ENCODE peak calls at places on chromosome 4, in four cellular contexts. J is GM12878, D is H1, K is HepG2. Z is an unnamed sample.

GRCh38 chr4:91963489-91963888 is 340.3 kb upstream of the GRID2 start:
- DNase-seq in J (no peak), D (no peak), K (no peak), Z (no peak)

GRCh38 chr4:54959656-54960055 is 165.7 kb downstream of the KDR start:
- DNase-seq in J (no peak), D (no peak), K (no peak), Z (no peak)

GRCh38 chr4:184329235-184330007 is 111.7 kb upstream of the ENPP6 start:
- DNase-seq in J (no peak), D (no peak), K (no peak), Z (no peak)

GRCh38 chr4:155972098-155972497 is 18.4 kb upstream of the CTSO start:
- DNase-seq in J (peak), D (no peak), K (no peak), Z (peak)

GRCh38 chr4:73341454-73341853 is 62.6 kb upstream of the ALB start:
- DNase-seq in J (peak), D (no peak), K (peak), Z (peak)

GRCh38 chr4:19721587-19721986 is 530.1 kb upstream of the SLIT2 start:
- DNase-seq in J (no peak), D (no peak), K (no peak), Z (no peak)

GRCh38 chr4:158519226-158519625 is 2.5 kb upstream of the RXFP1 start:
- DNase-seq in J (no peak), D (no peak), K (no peak), Z (no peak)

GRCh38 chr4:135123632-135124031 is 922.0 kb upstream of the PABPC4L start:
- DNase-seq in J (no peak), D (no peak), K (no peak), Z (no peak)

GRCh38 chr4:15063341-15063740 is 61.1 kb downstream of the CPEB2 start:
- DNase-seq in J (no peak), D (no peak), K (no peak), Z (no peak)

GRCh38 chr4:70623301-70623700 is 5.2 kb upstream of the ENAM start:
- DNase-seq in J (no peak), D (no peak), K (no peak), Z (no peak)

GRCh38 chr4:28209371-28209924 is 1348.8 kb downstream of the STIM2 start:
- DNase-seq in J (no peak), D (no peak), K (no peak), Z (no peak)

GRCh38 chr4:148445071-148445902 is 3.1 kb upstream of the NR3C2 start:
- DNase-seq in J (no peak), D (no peak), K (no peak), Z (peak)

GRCh38 chr4:73731968-73732610 is 8.3 kb upstream of the CXCL8 start:
- DNase-seq in J (no peak), D (no peak), K (no peak), Z (no peak)

GRCh38 chr4:76811604-76812412 is 86.1 kb downstream of the SOWAHB start:
- DNase-seq in J (no peak), D (no peak), K (no peak), Z (no peak)

GRCh38 chr4:33940281-33940680 is 2304.0 kb downstream of the ARAP2 start:
- DNase-seq in J (no peak), D (no peak), K (no peak), Z (no peak)

GRCh38 chr4:18209448-18209847 is 187.9 kb upstream of the LCORL start:
- DNase-seq in J (peak), D (no peak), K (no peak), Z (no peak)

GRCh38 chr4:6999172-7000086 is 43.7 kb upstream of the TADA2B start:
- DNase-seq in J (no peak), D (no peak), K (no peak), Z (peak)

GRCh38 chr4:145482209-145483021 is 762 bp downstream of the SMAD1 start:
- DNase-seq in J (peak), D (no peak), K (peak), Z (no peak)

GRCh38 chr4:38089961-38090360 is 129.8 kb downstream of the PTTG2 start:
- DNase-seq in J (no peak), D (no peak), K (no peak), Z (no peak)

GRCh38 chr4:119207051-119207450 is 5.5 kb upstream of the USP53 start:
- DNase-seq in J (no peak), D (no peak), K (no peak), Z (no peak)

GRCh38 chr4:152072886-152073285 is 312.1 kb upstream of the GATB start:
- DNase-seq in J (no peak), D (no peak), K (no peak), Z (no peak)

GRCh38 chr4:3643518-3644433 is 111.6 kb upstream of the LRPAP1 start:
- DNase-seq in J (no peak), D (no peak), K (no peak), Z (no peak)

GRCh38 chr4:22474636-22475310 is 41.1 kb downstream of the ADGRA3 start:
- DNase-seq in J (no peak), D (no peak), K (peak), Z (no peak)

GRCh38 chr4:131288441-131288840 is 1860.7 kb upstream of the PCDH10 start:
- DNase-seq in J (no peak), D (no peak), K (no peak), Z (no peak)

GRCh38 chr4:26753642-26754041 is 107.0 kb upstream of the STIM2 start:
- DNase-seq in J (no peak), D (no peak), K (no peak), Z (no peak)

GRCh38 chr4:6781561-6781960 is 966 bp upstream of the KIAA0232 start:
- DNase-seq in J (no peak), D (no peak), K (no peak), Z (no peak)

GRCh38 chr4:87717276-87718031 is 67.4 kb downstream of the DMP1 start:
- DNase-seq in J (no peak), D (no peak), K (no peak), Z (no peak)

GRCh38 chr4:119797238-119797894 is 168.8 kb upstream of the PDE5A start:
- DNase-seq in J (no peak), D (no peak), K (no peak), Z (no peak)

GRCh38 chr4:26081795-26082498 is 167.9 kb downstream of the SMIM20 start:
- DNase-seq in J (no peak), D (no peak), K (peak), Z (peak)

GRCh38 chr4:152165146-152165545 is 370.7 kb downstream of the FBXW7 start:
- DNase-seq in J (no peak), D (peak), K (no peak), Z (no peak)

GRCh38 chr4:116358633-116359222 is 726.6 kb downstream of the TRAM1L1 start:
- DNase-seq in J (peak), D (peak), K (peak), Z (peak)

GRCh38 chr4:116362603-116363002 is 722.8 kb downstream of the TRAM1L1 start:
- DNase-seq in J (no peak), D (no peak), K (no peak), Z (no peak)

GRCh38 chr4:116361782-116362181 is 723.6 kb downstream of the TRAM1L1 start:
- DNase-seq in J (no peak), D (no peak), K (peak), Z (no peak)

GRCh38 chr4:116357758-116358157 is 727.6 kb downstream of the TRAM1L1 start:
- DNase-seq in J (no peak), D (no peak), K (peak), Z (peak)
- TF ChIP-seq BRCA1 in J (no peak), D (no peak), K (no peak), Z (no peak)

GRCh38 chr4:137768881-137769280 is 236.6 kb upstream of the PCDH18 start:
- DNase-seq in J (no peak), D (no peak), K (no peak), Z (no peak)

DNA sequence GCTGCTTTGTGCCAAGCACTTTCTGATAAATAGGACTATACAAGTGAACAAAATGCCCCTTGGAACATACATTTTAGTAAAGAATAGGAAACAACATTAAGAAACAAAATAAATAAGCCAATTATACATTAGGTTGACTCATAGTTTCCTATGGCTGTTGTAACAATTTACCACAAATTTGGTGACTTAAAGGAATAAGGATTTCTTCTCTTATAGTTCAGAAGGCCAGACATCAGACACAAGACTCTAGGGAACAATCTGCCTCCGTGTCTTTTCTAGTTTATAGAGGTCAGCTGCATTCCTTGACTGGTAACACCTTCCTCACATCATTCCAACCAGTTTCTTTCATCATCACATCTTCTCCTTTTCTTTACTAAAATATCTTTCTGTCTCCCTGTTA is 235.9 kb upstream of the PCDH18 start:
- DNase-seq in J (no peak), D (no peak), K (no peak), Z (no peak)
- TF ChIP-seq BRCA1 in J (no peak), D (no peak), K (no peak), Z (no peak)

GRCh38 chr4:8510611-8511285 is 69.4 kb upstream of the GPR78 start:
- DNase-seq in J (no peak), D (no peak), K (no peak), Z (no peak)
- TF ChIP-seq BRCA1 in J (no peak), D (no peak), K (no peak), Z (no peak)

GRCh38 chr4:41913509-41913908 is 21.7 kb upstream of the TMEM33 start:
- DNase-seq in J (no peak), D (no peak), K (no peak), Z (no peak)

GRCh38 chr4:41912546-41912945 is 22.7 kb upstream of the TMEM33 start:
- DNase-seq in J (no peak), D (no peak), K (no peak), Z (no peak)
- TF ChIP-seq BRCA1 in J (no peak), D (no peak), K (no peak), Z (no peak)

GRCh38 chr4:188958346-188958745 is 819.1 kb downstream of the TRIML1 start:
- DNase-seq in J (no peak), D (no peak), K (no peak), Z (no peak)

GRCh38 chr4:188959424-188959823 is 820.2 kb downstream of the TRIML1 start:
- DNase-seq in J (no peak), D (no peak), K (no peak), Z (no peak)

GRCh38 chr4:188955066-188955465 is 815.8 kb downstream of the TRIML1 start:
- DNase-seq in J (no peak), D (no peak), K (no peak), Z (no peak)

GRCh38 chr4:188956566-188956965 is 817.3 kb downstream of the TRIML1 start:
- DNase-seq in J (no peak), D (no peak), K (no peak), Z (no peak)

DNA sequence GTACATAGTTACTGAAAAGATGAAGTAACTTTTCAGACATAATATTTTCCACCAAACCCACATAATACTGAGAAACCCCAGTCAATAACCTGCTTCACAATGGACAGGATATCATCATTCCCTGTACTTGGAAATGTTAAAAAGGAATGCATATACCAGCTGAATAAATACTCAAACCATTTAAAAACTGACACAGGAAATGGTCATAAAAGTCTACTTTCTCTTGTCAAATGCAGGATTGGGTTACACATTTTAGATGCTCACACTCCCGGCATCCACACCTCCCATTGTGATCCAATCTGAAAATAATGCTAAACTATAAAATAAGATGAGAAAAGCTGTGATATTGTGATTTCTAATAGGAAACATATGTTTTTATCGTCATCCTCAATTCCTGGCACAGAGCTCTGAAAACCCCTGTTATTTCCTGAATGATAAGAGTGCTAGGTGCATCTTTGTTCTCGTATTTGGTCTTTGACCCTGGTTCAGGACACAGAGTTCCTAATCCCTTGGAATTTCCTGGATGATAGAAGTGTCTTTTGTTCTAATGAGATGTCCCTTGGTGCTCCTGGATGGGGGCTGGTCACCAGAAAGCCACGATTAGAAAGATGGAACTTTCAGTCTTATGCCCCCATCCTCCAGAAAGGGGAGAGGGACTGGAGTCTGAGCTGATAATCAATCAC is 821.3 kb downstream of the TRIML1 start:
- DNase-seq in J (no peak), D (no peak), K (no peak), Z (no peak)
- TF ChIP-seq BRCA1 in J (no peak), D (no peak), K (no peak), Z (no peak)

GRCh38 chr4:80011636-80012236 is 61.3 kb downstream of the ANTXR2 start:
- DNase-seq in J (no peak), D (no peak), K (no peak), Z (no peak)
- TF ChIP-seq BRCA1 in J (no peak), D (no peak), K (no peak), Z (no peak)

GRCh38 chr4:724131-724530 is 18.5 kb downstream of the PCGF3 start:
- DNase-seq in J (no peak), D (no peak), K (peak), Z (no peak)
- TF ChIP-seq BRCA1 in J (no peak), D (no peak), K (no peak), Z (no peak)

DNA sequence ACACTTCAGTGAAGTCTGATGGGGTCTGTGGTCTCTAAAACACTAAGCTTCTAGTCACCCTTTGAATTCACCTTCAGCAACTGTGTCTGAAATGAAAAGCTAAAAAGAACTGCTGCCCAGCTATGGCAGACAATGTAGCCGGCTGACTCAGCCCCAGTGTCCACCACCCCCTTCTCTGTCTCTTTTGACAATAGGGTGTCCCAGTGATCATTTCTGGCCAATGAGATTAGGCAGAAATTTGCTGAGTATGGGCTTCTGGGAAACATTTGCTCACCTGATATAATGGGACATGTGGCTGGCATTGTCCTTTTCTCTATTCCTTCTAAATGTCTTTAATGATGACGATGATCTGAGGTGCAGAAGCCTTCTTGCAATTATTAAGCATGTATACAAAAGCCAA is 20.6 kb downstream of the IGFBP7 start:
- DNase-seq in J (no peak), D (no peak), K (no peak), Z (no peak)
- TF ChIP-seq BRCA1 in J (no peak), D (no peak), K (no peak), Z (no peak)

DNA sequence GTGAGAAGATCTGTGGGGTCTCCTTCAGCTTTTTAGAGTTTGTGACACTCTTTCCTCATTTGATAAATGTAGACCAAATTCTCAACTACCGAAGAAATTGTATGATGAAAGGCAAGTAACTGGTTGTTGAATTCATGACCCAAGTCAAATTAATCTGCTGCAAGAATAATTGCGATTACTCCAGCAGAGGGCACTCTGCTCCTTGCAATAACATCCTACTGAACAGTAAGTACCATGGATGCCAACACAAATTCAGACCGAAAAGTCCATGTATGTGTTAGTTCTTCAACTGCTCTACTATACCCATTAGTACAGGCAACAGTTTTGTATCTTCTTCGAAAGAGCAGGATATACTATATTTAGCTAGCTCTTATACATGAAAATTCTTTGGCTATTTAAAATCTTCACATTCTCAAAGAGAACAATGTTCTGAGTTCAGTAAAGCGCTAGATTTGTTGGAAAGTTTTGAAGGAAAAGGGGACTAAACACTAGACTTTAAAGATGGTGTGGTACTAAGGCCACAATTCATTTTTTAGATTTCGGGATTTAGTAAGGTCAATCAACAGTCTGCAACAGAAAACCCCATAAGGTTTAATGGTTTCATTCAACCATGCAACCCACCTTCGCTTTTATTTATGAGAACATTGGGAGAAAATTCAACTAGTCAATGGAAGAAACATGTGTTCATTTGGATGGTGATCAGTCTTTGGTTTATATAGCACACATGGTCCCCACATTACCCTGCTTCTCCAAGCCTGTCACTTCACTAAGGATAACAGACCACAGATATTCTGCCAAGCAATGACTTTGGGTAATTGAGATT is 105.4 kb upstream of the TBC1D9 start:
- DNase-seq in J (peak), D (peak), K (peak), Z (peak)
- TF ChIP-seq BRCA1 in J (no peak), D (no peak), K (no peak), Z (no peak)

GRCh38 chr4:89284828-89285227 is 22.8 kb downstream of the GPRIN3 start:
- DNase-seq in J (no peak), D (no peak), K (no peak), Z (peak)

GRCh38 chr4:89279385-89279784 is 28.2 kb downstream of the GPRIN3 start:
- DNase-seq in J (no peak), D (no peak), K (no peak), Z (peak)

GRCh38 chr4:89283975-89284556 is 23.5 kb downstream of the GPRIN3 start:
- DNase-seq in J (no peak), D (no peak), K (no peak), Z (no peak)

GRCh38 chr4:89285735-89286134 is 21.9 kb downstream of the GPRIN3 start:
- DNase-seq in J (no peak), D (no peak), K (no peak), Z (no peak)

DNA sequence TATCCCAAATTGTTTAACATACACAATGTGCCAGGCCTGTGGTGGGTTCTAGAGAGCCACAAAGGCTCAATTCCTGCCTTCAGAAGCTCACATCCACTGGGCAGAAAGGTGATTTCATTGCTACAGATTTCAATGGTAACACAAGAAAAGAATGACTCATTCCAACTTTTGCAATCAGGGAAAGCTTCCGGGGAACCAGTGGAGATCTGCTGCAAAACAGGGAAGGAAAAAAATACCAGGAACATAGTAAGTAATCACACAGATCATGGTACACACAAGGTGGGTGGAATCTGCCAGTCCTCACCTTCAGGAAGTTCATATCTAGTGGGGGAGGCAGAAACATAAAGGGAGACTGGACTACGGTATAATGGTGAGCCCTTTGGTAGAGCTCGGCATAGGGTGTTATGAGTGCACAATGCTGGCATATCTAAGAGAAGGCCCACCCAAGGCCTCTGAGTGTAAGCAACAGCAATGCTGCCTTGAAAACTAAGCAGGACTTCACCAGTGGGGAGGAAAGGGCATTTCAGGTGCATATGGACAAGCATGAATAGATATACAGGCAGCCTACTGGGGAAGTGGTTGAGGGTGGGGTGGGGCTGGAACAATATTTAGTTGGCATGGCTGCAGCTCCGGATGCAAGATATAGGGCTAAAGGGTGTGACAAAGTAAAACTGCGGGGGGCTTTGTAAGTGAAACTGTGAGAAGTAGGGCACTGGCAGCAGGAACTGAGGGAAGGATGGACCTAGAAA is 24.2 kb downstream of the GPRIN3 start:
- DNase-seq in J (no peak), D (no peak), K (peak), Z (no peak)
- TF ChIP-seq BRCA1 in J (no peak), D (no peak), K (no peak), Z (no peak)

Z was measured in K562.